ENCODE peak calls at places on chromosome 3, in four cellular contexts. Z is heart left ventricle, R is activated B cell treated with CpG ODN at 0.5 μM for 24 hours, M is body of pancreas. U is an unnamed sample.

GRCh38 chr3:193783166-193783896 is 190.3 kb downstream of the OPA1 start:
- DNase-seq in M (no peak), Z (no peak), R (no peak), U (no peak)

GRCh38 chr3:148464246-148464645 is 233.5 kb upstream of the AGTR1 start:
- DNase-seq in Z (no peak), M (no peak), R (no peak), U (no peak)

GRCh38 chr3:146895026-146895749 is 290.0 kb upstream of the PLSCR5 start:
- DNase-seq in M (no peak), R (no peak), Z (no peak), U (no peak)

GRCh38 chr3:134059680-134060560 is 30.2 kb upstream of the SLCO2A1 start:
- DNase-seq in M (no peak), Z (no peak), R (no peak), U (no peak)

GRCh38 chr3:124792341-124793034 is 62.2 kb downstream of the UMPS start:
- DNase-seq in Z (no peak), M (no peak), R (no peak), U (no peak)

GRCh38 chr3:56467108-56467507 is 1.2 kb downstream of the ERC2 start:
- DNase-seq in R (no peak), Z (no peak), M (peak; percentile 92), U (peak; percentile 84)

GRCh38 chr3:40920041-40920440 is 279.3 kb upstream of the CTNNB1 start:
- DNase-seq in M (no peak), Z (no peak), R (no peak), U (no peak)

GRCh38 chr3:68306571-68306970 is 625.8 kb downstream of the TAFA4 start:
- DNase-seq in R (no peak), Z (no peak), M (no peak), U (peak; percentile 56)

GRCh38 chr3:66738625-66739330 is 238.0 kb upstream of the LRIG1 start:
- DNase-seq in R (no peak), M (peak; percentile 16), Z (no peak), U (no peak)

GRCh38 chr3:194323785-194324735 is 27.1 kb downstream of the CPN2 start:
- DNase-seq in M (peak; percentile 34), R (no peak), Z (peak; percentile 91), U (no peak)

GRCh38 chr3:129892857-129893615 is 475 bp downstream of the TMCC1 start:
- DNase-seq in Z (peak; percentile 87), M (no peak), R (peak; percentile 78), U (peak; percentile 60)

GRCh38 chr3:112582242-112582874 is 20.5 kb downstream of the SLC35A5 start:
- DNase-seq in R (no peak), Z (no peak), M (no peak), U (no peak)

GRCh38 chr3:32956750-32957570 is 5.5 kb downstream of the CCR4 start:
- DNase-seq in M (no peak), Z (no peak), R (no peak), U (no peak)

GRCh38 chr3:161314836-161315391 is 56.4 kb downstream of the SPTSSB start:
- DNase-seq in M (no peak), R (no peak), Z (no peak), U (no peak)

GRCh38 chr3:65284971-65285370 is 597.2 kb upstream of the ADAMTS9 start:
- DNase-seq in Z (no peak), M (no peak), R (no peak), U (no peak)
- TF ChIP-seq CTCF in Z (no peak), M (no peak), R (no peak), U (no peak)

GRCh38 chr3:120348981-120349818 is at the start of gene LRRC58:
- DNase-seq in R (peak; percentile 90), Z (peak; percentile 95), M (peak; percentile 93), U (peak; percentile 72)
- TF ChIP-seq CTCF in R (no peak), Z (peak; percentile 24), M (peak; percentile 35), U (peak; percentile 44)

GRCh38 chr3:128069271-128069670 is 17.0 kb downstream of the SEC61A1 start:
- DNase-seq in R (no peak), M (no peak), Z (no peak), U (no peak)

GRCh38 chr3:128066111-128066510 is 13.9 kb downstream of the SEC61A1 start:
- DNase-seq in M (no peak), R (no peak), Z (no peak), U (no peak)

GRCh38 chr3:128070898-128071591 is 18.8 kb downstream of the SEC61A1 start:
- DNase-seq in R (no peak), Z (no peak), M (no peak), U (no peak)

GRCh38 chr3:128067481-128067880 is 15.2 kb downstream of the SEC61A1 start:
- DNase-seq in M (no peak), Z (no peak), R (no peak), U (no peak)

DNA sequence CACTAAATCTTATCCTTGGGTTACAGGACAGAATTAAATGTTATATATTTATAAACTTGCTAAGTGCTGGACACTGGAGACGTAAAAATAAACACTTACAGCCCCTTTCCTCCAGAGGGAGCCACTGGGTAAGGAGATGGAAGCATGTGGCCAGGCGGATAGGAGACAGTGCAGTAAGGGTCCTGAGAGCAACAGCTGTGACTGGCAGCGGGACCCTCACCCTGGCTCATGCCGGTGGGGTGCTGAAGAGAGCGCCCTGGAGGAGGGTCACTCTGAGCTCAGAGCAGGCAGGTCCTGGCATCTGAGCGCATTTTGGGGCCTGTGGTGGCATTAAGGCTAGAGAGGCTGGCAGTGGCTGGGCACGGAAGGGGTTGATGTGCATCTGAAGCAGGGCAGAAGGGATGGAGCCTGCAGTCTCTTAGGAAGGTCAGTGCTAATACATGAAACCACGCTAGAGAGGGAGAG is 16.0 kb downstream of the SEC61A1 start:
- DNase-seq in R (no peak), M (no peak), Z (no peak), U (no peak)
- TF ChIP-seq CTCF in R (peak; percentile 30), M (peak; percentile 45), Z (peak; percentile 60), U (peak; percentile 58)

GRCh38 chr3:51547274-51547673 is 8.8 kb downstream of the RAD54L2 start:
- DNase-seq in R (no peak), M (no peak), Z (no peak), U (no peak)

GRCh38 chr3:51549311-51549710 is 10.8 kb downstream of the RAD54L2 start:
- DNase-seq in M (no peak), R (no peak), Z (no peak), U (no peak)

DNA sequence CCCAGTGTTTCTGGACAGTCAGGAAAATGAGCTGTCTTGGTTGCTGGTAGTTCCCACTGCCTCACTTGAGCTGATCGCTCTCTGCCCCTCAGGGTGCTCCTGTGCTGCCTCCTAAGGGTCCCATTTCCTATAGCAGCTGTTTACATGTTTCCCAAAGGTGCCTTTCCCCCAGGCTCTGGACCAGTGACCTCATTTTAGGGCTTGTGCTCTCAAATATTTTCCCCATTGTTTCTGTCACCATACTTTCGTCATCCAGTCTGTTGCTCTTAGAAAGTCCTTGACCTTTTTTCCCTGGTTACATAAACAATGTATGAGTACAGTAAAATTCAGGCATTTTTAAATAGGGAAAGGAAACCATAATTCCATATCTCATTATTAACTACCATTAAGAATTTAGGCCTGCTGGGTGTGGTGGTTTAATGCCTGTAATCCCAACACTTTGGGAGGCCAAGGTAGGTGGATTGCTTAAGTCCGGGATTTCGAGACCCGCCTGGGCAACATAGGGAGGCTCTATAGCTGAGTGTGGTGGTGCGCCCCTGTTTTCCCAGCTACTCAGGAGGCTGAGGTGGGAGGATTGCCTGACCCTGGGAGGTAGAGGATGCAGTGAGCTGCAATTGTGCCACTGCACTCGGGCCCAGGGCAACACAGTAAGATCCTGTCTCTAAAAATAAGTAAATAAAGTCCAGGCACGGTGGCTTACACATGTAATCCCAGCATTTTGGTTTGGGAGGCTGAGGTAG is 11.7 kb downstream of the RAD54L2 start:
- DNase-seq in M (no peak), Z (no peak), R (no peak), U (no peak)
- TF ChIP-seq CTCF in M (no peak), Z (no peak), R (no peak), U (no peak)

GRCh38 chr3:154584041-154584440 is 154.1 kb upstream of the GPR149 start:
- DNase-seq in Z (no peak), M (no peak), R (no peak), U (no peak)
- TF ChIP-seq CTCF in Z (no peak), M (no peak), R (no peak), U (no peak)

GRCh38 chr3:121531269-121531668 is 14.5 kb downstream of the POLQ start:
- DNase-seq in Z (no peak), R (no peak), M (no peak), U (no peak)

GRCh38 chr3:121529308-121529707 is 16.5 kb downstream of the POLQ start:
- DNase-seq in Z (no peak), M (no peak), R (no peak), U (no peak)
- TF ChIP-seq CTCF in Z (peak; percentile 12), M (peak; percentile 24), R (no peak), U (peak; percentile 59)

GRCh38 chr3:71064976-71065763 is 518.4 kb downstream of the FOXP1 start:
- DNase-seq in M (peak; percentile 63), Z (peak; percentile 84), R (peak; percentile 67), U (peak; percentile 38)
- TF ChIP-seq CTCF in M (no peak), Z (no peak), R (no peak), U (no peak)